ENCODE peak calls at places on chromosomes 4 and X, in seven cellular contexts. One of them, this sample, is unnamed.

GRCh38 chr4:48974979-48975640 is 11.0 kb upstream of the CWH43 start:
- DNase-seq in neural crest cell: no peak
- DNase-seq in GM23248: no peak
- DNase-seq in GM19239: no peak
- DNase-seq in PC-3: no peak
- DNase-seq in mesenteric fat pad: no peak
- DNase-seq in NCI-H2171: no peak
- DNase-seq in this sample: no peak

GRCh38 chr4:56821394-56822263 is at the start of gene SPINK2:
- DNase-seq in mesenteric fat pad: no peak
- DNase-seq in NCI-H2171: peak
- DNase-seq in GM19239: peak
- DNase-seq in PC-3: peak
- DNase-seq in GM23248: no peak
- DNase-seq in neural crest cell: peak
- DNase-seq in this sample: no peak

GRCh38 chr4:128787509-128788311 is 21.8 kb upstream of the JADE1 start:
- DNase-seq in GM23248: no peak
- DNase-seq in mesenteric fat pad: no peak
- DNase-seq in GM19239: no peak
- DNase-seq in PC-3: peak
- DNase-seq in neural crest cell: no peak
- DNase-seq in NCI-H2171: no peak
- DNase-seq in this sample: no peak

GRCh38 chrX:136540226-136540625 is 8.2 kb downstream of the VGLL1 start:
- DNase-seq in mesenteric fat pad: no peak
- DNase-seq in GM23248: no peak
- DNase-seq in NCI-H2171: no peak
- DNase-seq in PC-3: no peak
- DNase-seq in neural crest cell: no peak
- DNase-seq in GM19239: no peak
- DNase-seq in this sample: no peak

GRCh38 chrX:10628906-10629305 is 8.5 kb upstream of the MID1 start:
- DNase-seq in PC-3: peak
- DNase-seq in NCI-H2171: no peak
- DNase-seq in GM19239: no peak
- DNase-seq in neural crest cell: no peak
- DNase-seq in GM23248: no peak
- DNase-seq in mesenteric fat pad: no peak
- DNase-seq in this sample: no peak

GRCh38 chr4:25771672-25772071 is 91.1 kb downstream of the SEL1L3 start:
- DNase-seq in mesenteric fat pad: no peak
- DNase-seq in PC-3: no peak
- DNase-seq in GM23248: no peak
- DNase-seq in NCI-H2171: no peak
- DNase-seq in neural crest cell: no peak
- DNase-seq in GM19239: no peak
- DNase-seq in this sample: no peak

GRCh38 chr4:37794046-37794445 is 32.4 kb upstream of the PGM2 start:
- DNase-seq in PC-3: no peak
- DNase-seq in NCI-H2171: no peak
- DNase-seq in neural crest cell: no peak
- DNase-seq in mesenteric fat pad: no peak
- DNase-seq in GM23248: no peak
- DNase-seq in GM19239: no peak
- DNase-seq in this sample: no peak

GRCh38 chrX:153884136-153885076 is 1.6 kb downstream of the L1CAM start:
- DNase-seq in GM23248: no peak
- DNase-seq in mesenteric fat pad: no peak
- DNase-seq in PC-3: peak
- DNase-seq in NCI-H2171: peak
- DNase-seq in GM19239: no peak
- DNase-seq in neural crest cell: no peak
- DNase-seq in this sample: no peak

GRCh38 chr4:148425327-148426110 is 16.7 kb downstream of the NR3C2 start:
- DNase-seq in mesenteric fat pad: no peak
- DNase-seq in GM23248: no peak
- DNase-seq in NCI-H2171: no peak
- DNase-seq in GM19239: no peak
- DNase-seq in neural crest cell: no peak
- DNase-seq in PC-3: no peak
- DNase-seq in this sample: no peak

GRCh38 chr4:57148831-57149230 is 38.6 kb upstream of the IGFBP7 start:
- DNase-seq in NCI-H2171: no peak
- DNase-seq in GM23248: peak
- DNase-seq in PC-3: peak
- DNase-seq in mesenteric fat pad: no peak
- DNase-seq in GM19239: no peak
- DNase-seq in neural crest cell: no peak
- DNase-seq in this sample: peak

GRCh38 chr4:15161439-15161838 is 159.2 kb downstream of the CPEB2 start:
- DNase-seq in NCI-H2171: no peak
- DNase-seq in GM23248: no peak
- DNase-seq in mesenteric fat pad: no peak
- DNase-seq in neural crest cell: no peak
- DNase-seq in PC-3: peak
- DNase-seq in GM19239: no peak
- DNase-seq in this sample: no peak

GRCh38 chrX:131262200-131262599 is 26.9 kb downstream of the IGSF1 start:
- DNase-seq in neural crest cell: no peak
- DNase-seq in mesenteric fat pad: no peak
- DNase-seq in GM19239: no peak
- DNase-seq in NCI-H2171: peak
- DNase-seq in GM23248: no peak
- DNase-seq in PC-3: no peak
- DNase-seq in this sample: no peak

GRCh38 chrX:69501433-69501832 is 2.7 kb upstream of the NALF2 start:
- DNase-seq in neural crest cell: peak
- DNase-seq in GM19239: no peak
- DNase-seq in mesenteric fat pad: no peak
- DNase-seq in GM23248: no peak
- DNase-seq in NCI-H2171: no peak
- DNase-seq in PC-3: peak
- DNase-seq in this sample: no peak

GRCh38 chrX:15598031-15598430 is 2.7 kb downstream of the ACE2 start:
- DNase-seq in GM23248: no peak
- DNase-seq in NCI-H2171: no peak
- DNase-seq in mesenteric fat pad: no peak
- DNase-seq in GM19239: no peak
- DNase-seq in neural crest cell: no peak
- DNase-seq in PC-3: no peak
- DNase-seq in this sample: no peak

GRCh38 chr4:155392486-155393184 is 15.9 kb upstream of the MAP9 start:
- DNase-seq in GM23248: peak
- DNase-seq in PC-3: peak
- DNase-seq in NCI-H2171: no peak
- DNase-seq in GM19239: no peak
- DNase-seq in mesenteric fat pad: no peak
- DNase-seq in neural crest cell: no peak
- DNase-seq in this sample: peak

GRCh38 chrX:47091149-47091775 is 13.0 kb downstream of the RGN start:
- DNase-seq in mesenteric fat pad: no peak
- DNase-seq in GM19239: no peak
- DNase-seq in PC-3: no peak
- DNase-seq in neural crest cell: no peak
- DNase-seq in NCI-H2171: no peak
- DNase-seq in GM23248: no peak
- DNase-seq in this sample: no peak

GRCh38 chrX:118807151-118808017 is 16.2 kb upstream of the ZCCHC12 start:
- DNase-seq in PC-3: peak
- DNase-seq in neural crest cell: peak
- DNase-seq in mesenteric fat pad: no peak
- DNase-seq in GM19239: no peak
- DNase-seq in GM23248: peak
- DNase-seq in NCI-H2171: peak
- DNase-seq in this sample: peak

GRCh38 chr4:184498598-184498997 is 24.2 kb upstream of the IRF2 start:
- DNase-seq in GM19239: no peak
- DNase-seq in neural crest cell: no peak
- DNase-seq in mesenteric fat pad: no peak
- DNase-seq in PC-3: no peak
- DNase-seq in NCI-H2171: no peak
- DNase-seq in GM23248: no peak
- DNase-seq in this sample: no peak

GRCh38 chrX:102517331-102517730 is 792 bp upstream of the TMSB15A start:
- DNase-seq in mesenteric fat pad: no peak
- DNase-seq in neural crest cell: no peak
- DNase-seq in PC-3: peak
- DNase-seq in GM23248: peak
- DNase-seq in GM19239: no peak
- DNase-seq in NCI-H2171: peak
- DNase-seq in this sample: no peak

GRCh38 chr4:150253965-150254364 is 175.7 kb downstream of the DCLK2 start:
- DNase-seq in GM19239: no peak
- DNase-seq in mesenteric fat pad: no peak
- DNase-seq in NCI-H2171: no peak
- DNase-seq in PC-3: no peak
- DNase-seq in neural crest cell: no peak
- DNase-seq in GM23248: no peak
- DNase-seq in this sample: no peak

GRCh38 chrX:54447461-54447860 is 7.3 kb downstream of the TSR2 start:
- DNase-seq in GM19239: no peak
- DNase-seq in mesenteric fat pad: no peak
- DNase-seq in GM23248: peak
- DNase-seq in neural crest cell: no peak
- DNase-seq in NCI-H2171: no peak
- DNase-seq in PC-3: peak
- DNase-seq in this sample: peak

GRCh38 chr4:125693233-125693632 is 378.5 kb downstream of the FAT4 start:
- DNase-seq in GM23248: no peak
- DNase-seq in GM19239: no peak
- DNase-seq in neural crest cell: no peak
- DNase-seq in mesenteric fat pad: no peak
- DNase-seq in PC-3: no peak
- DNase-seq in NCI-H2171: no peak
- DNase-seq in this sample: no peak

This sample was measured in AG08395.